ENCODE peak calls at places on chromosome 9, in four cellular contexts. One of them, this sample, is unnamed.
A peak's percentile ranks its signal among the peaks of the same experiment; 100 is the strongest.

GRCh38 chr9:129737479-129738269 is 15.2 kb downstream of the PTGES start:
- DNase-seq in dorsolateral prefrontal cortex: peak; percentile 76
- DNase-seq in uterus: peak; percentile 88
- DNase-seq in mesothelial cell of epicardium: peak; percentile 80
- DNase-seq in this sample: peak; percentile 90

GRCh38 chr9:93141771-93142483 is 7.9 kb upstream of the NINJ1 start:
- DNase-seq in mesothelial cell of epicardium: no peak
- DNase-seq in uterus: no peak
- DNase-seq in dorsolateral prefrontal cortex: no peak
- DNase-seq in this sample: no peak

GRCh38 chr9:133540336-133541025 is 6.0 kb downstream of the ADAMTSL2 start:
- DNase-seq in uterus: no peak
- DNase-seq in mesothelial cell of epicardium: no peak
- DNase-seq in dorsolateral prefrontal cortex: no peak
- DNase-seq in this sample: no peak

GRCh38 chr9:136996361-136997281 is at the start of gene CLIC3:
- DNase-seq in mesothelial cell of epicardium: no peak
- DNase-seq in dorsolateral prefrontal cortex: no peak
- DNase-seq in uterus: no peak
- DNase-seq in this sample: no peak

GRCh38 chr9:20921362-20921761 is 110.1 kb downstream of the HACD4 start:
- DNase-seq in uterus: no peak
- DNase-seq in mesothelial cell of epicardium: no peak
- DNase-seq in dorsolateral prefrontal cortex: no peak
- DNase-seq in this sample: no peak

GRCh38 chr9:3852545-3852944 is 326.7 kb upstream of the RFX3 start:
- DNase-seq in mesothelial cell of epicardium: no peak
- DNase-seq in dorsolateral prefrontal cortex: no peak
- DNase-seq in uterus: no peak
- DNase-seq in this sample: no peak

GRCh38 chr9:37903581-37903830 is 421 bp downstream of the SLC25A51 start:
- DNase-seq in uterus: no peak
- DNase-seq in mesothelial cell of epicardium: no peak
- DNase-seq in dorsolateral prefrontal cortex: no peak
- DNase-seq in this sample: no peak

GRCh38 chr9:75953218-75953617 is 62.7 kb downstream of the PCSK5 start:
- DNase-seq in uterus: no peak
- DNase-seq in dorsolateral prefrontal cortex: no peak
- DNase-seq in mesothelial cell of epicardium: no peak
- DNase-seq in this sample: no peak

GRCh38 chr9:18359335-18359734 is 114.6 kb upstream of the ADAMTSL1 start:
- DNase-seq in dorsolateral prefrontal cortex: no peak
- DNase-seq in mesothelial cell of epicardium: no peak
- DNase-seq in uterus: no peak
- DNase-seq in this sample: no peak

GRCh38 chr9:137721899-137722298 is 103.1 kb downstream of the EHMT1 start:
- DNase-seq in dorsolateral prefrontal cortex: no peak
- DNase-seq in mesothelial cell of epicardium: no peak
- DNase-seq in uterus: no peak
- DNase-seq in this sample: no peak

GRCh38 chr9:130870491-130871381 is 25.9 kb downstream of the QRFP start:
- DNase-seq in uterus: no peak
- DNase-seq in dorsolateral prefrontal cortex: no peak
- DNase-seq in mesothelial cell of epicardium: no peak
- DNase-seq in this sample: no peak

GRCh38 chr9:111566234-111566633 is 33.2 kb downstream of the PTGR1 start:
- DNase-seq in mesothelial cell of epicardium: no peak
- DNase-seq in uterus: no peak
- DNase-seq in dorsolateral prefrontal cortex: no peak
- DNase-seq in this sample: no peak

GRCh38 chr9:4030751-4031150 is 269.1 kb downstream of the GLIS3 start:
- DNase-seq in mesothelial cell of epicardium: no peak
- DNase-seq in dorsolateral prefrontal cortex: no peak
- DNase-seq in uterus: no peak
- DNase-seq in this sample: no peak

GRCh38 chr9:99299214-99300102 is 77.4 kb downstream of the SEC61B start:
- DNase-seq in uterus: no peak
- DNase-seq in mesothelial cell of epicardium: no peak
- DNase-seq in dorsolateral prefrontal cortex: no peak
- DNase-seq in this sample: no peak

GRCh38 chr9:120779227-120779626 is 14.0 kb downstream of the FBXW2 start:
- DNase-seq in dorsolateral prefrontal cortex: no peak
- DNase-seq in mesothelial cell of epicardium: no peak
- DNase-seq in uterus: no peak
- DNase-seq in this sample: no peak

GRCh38 chr9:21557428-21557768 is 75.3 kb upstream of the IFNE start:
- DNase-seq in dorsolateral prefrontal cortex: no peak
- DNase-seq in mesothelial cell of epicardium: no peak
- DNase-seq in uterus: no peak
- DNase-seq in this sample: no peak

GRCh38 chr9:86924206-86924605 is 23.1 kb downstream of the GAS1 start:
- DNase-seq in dorsolateral prefrontal cortex: no peak
- DNase-seq in uterus: no peak
- DNase-seq in mesothelial cell of epicardium: no peak
- DNase-seq in this sample: no peak

GRCh38 chr9:79955300-79955699 is 383.5 kb downstream of the TLE4 start:
- DNase-seq in uterus: no peak
- DNase-seq in mesothelial cell of epicardium: no peak
- DNase-seq in dorsolateral prefrontal cortex: no peak
- DNase-seq in this sample: no peak

GRCh38 chr9:83062653-83063527 is at the start of gene RASEF:
- DNase-seq in dorsolateral prefrontal cortex: no peak
- DNase-seq in uterus: no peak
- DNase-seq in mesothelial cell of epicardium: peak; percentile 31
- DNase-seq in this sample: peak; percentile 86

GRCh38 chr9:92506184-92506857 is 24.0 kb upstream of the ASPN start:
- DNase-seq in dorsolateral prefrontal cortex: no peak
- DNase-seq in mesothelial cell of epicardium: no peak
- DNase-seq in uterus: peak; percentile 56
- DNase-seq in this sample: no peak

GRCh38 chr9:92619601-92620300 is 50.2 kb downstream of the IPPK start:
- DNase-seq in uterus: no peak
- DNase-seq in mesothelial cell of epicardium: no peak
- DNase-seq in dorsolateral prefrontal cortex: no peak
- DNase-seq in this sample: peak; percentile 55

GRCh38 chr9:81389569-81389993 is 299.8 kb downstream of the TLE1 start:
- DNase-seq in dorsolateral prefrontal cortex: no peak
- DNase-seq in uterus: peak; percentile 27
- DNase-seq in mesothelial cell of epicardium: no peak
- DNase-seq in this sample: no peak

GRCh38 chr9:92730897-92731296 is 33.7 kb downstream of the BICD2 start:
- DNase-seq in mesothelial cell of epicardium: no peak
- DNase-seq in dorsolateral prefrontal cortex: no peak
- DNase-seq in uterus: no peak
- DNase-seq in this sample: peak; percentile 63

GRCh38 chr9:127673234-127673633 is 33.6 kb upstream of the CFAP157 start:
- DNase-seq in uterus: no peak
- DNase-seq in dorsolateral prefrontal cortex: no peak
- DNase-seq in mesothelial cell of epicardium: no peak
- DNase-seq in this sample: no peak

GRCh38 chr9:23319092-23319491 is 506.9 kb downstream of the ELAVL2 start:
- DNase-seq in mesothelial cell of epicardium: no peak
- DNase-seq in dorsolateral prefrontal cortex: no peak
- DNase-seq in uterus: no peak
- DNase-seq in this sample: no peak

GRCh38 chr9:120281665-120282064 is 298.3 kb downstream of the CDK5RAP2 start:
- DNase-seq in uterus: no peak
- DNase-seq in mesothelial cell of epicardium: no peak
- DNase-seq in dorsolateral prefrontal cortex: no peak
- DNase-seq in this sample: no peak

GRCh38 chr9:137305060-137305787 is 3.2 kb upstream of the NRARP start:
- DNase-seq in dorsolateral prefrontal cortex: peak; percentile 64
- DNase-seq in mesothelial cell of epicardium: no peak
- DNase-seq in uterus: peak; percentile 33
- DNase-seq in this sample: peak; percentile 68

GRCh38 chr9:15355669-15356068 is 48.7 kb upstream of the TTC39B start:
- DNase-seq in dorsolateral prefrontal cortex: no peak
- DNase-seq in mesothelial cell of epicardium: no peak
- DNase-seq in uterus: no peak
- DNase-seq in this sample: no peak

GRCh38 chr9:114314256-114314867 is 8.5 kb upstream of the ORM1 start:
- DNase-seq in uterus: peak; percentile 5
- DNase-seq in mesothelial cell of epicardium: no peak
- DNase-seq in dorsolateral prefrontal cortex: no peak
- DNase-seq in this sample: peak; percentile 47

GRCh38 chr9:34984049-34984448 is 5.5 kb upstream of the DNAJB5 start:
- DNase-seq in dorsolateral prefrontal cortex: no peak
- DNase-seq in mesothelial cell of epicardium: no peak
- DNase-seq in uterus: no peak
- DNase-seq in this sample: no peak

GRCh38 chr9:113493080-113493615 is 29.6 kb downstream of the RGS3 start:
- DNase-seq in dorsolateral prefrontal cortex: no peak
- DNase-seq in uterus: no peak
- DNase-seq in mesothelial cell of epicardium: no peak
- DNase-seq in this sample: no peak

GRCh38 chr9:80789831-80790230 is 899.5 kb downstream of the TLE1 start:
- DNase-seq in uterus: no peak
- DNase-seq in mesothelial cell of epicardium: no peak
- DNase-seq in dorsolateral prefrontal cortex: no peak
- DNase-seq in this sample: no peak

GRCh38 chr9:136742640-136743391 is at the start of gene LCN10:
- DNase-seq in mesothelial cell of epicardium: no peak
- DNase-seq in dorsolateral prefrontal cortex: no peak
- DNase-seq in uterus: no peak
- DNase-seq in this sample: no peak

GRCh38 chr9:76431601-76432000 is 27.4 kb upstream of the GCNT1 start:
- DNase-seq in uterus: no peak
- DNase-seq in dorsolateral prefrontal cortex: no peak
- DNase-seq in mesothelial cell of epicardium: no peak
- DNase-seq in this sample: no peak

GRCh38 chr9:107737987-107738743 is 248.6 kb upstream of the KLF4 start:
- DNase-seq in uterus: peak; percentile 81
- DNase-seq in dorsolateral prefrontal cortex: no peak
- DNase-seq in mesothelial cell of epicardium: no peak
- DNase-seq in this sample: no peak

GRCh38 chr9:13002740-13003139 is 227.9 kb downstream of the LURAP1L start:
- DNase-seq in dorsolateral prefrontal cortex: no peak
- DNase-seq in uterus: no peak
- DNase-seq in mesothelial cell of epicardium: no peak
- DNase-seq in this sample: no peak

GRCh38 chr9:78783743-78784142 is 486.8 kb downstream of the PSAT1 start:
- DNase-seq in uterus: no peak
- DNase-seq in dorsolateral prefrontal cortex: no peak
- DNase-seq in mesothelial cell of epicardium: no peak
- DNase-seq in this sample: no peak
- TF ChIP-seq CTCF in uterus: no peak
- TF ChIP-seq CTCF in dorsolateral prefrontal cortex: no peak
- TF ChIP-seq CTCF in mesothelial cell of epicardium: peak; percentile 63
- TF ChIP-seq CTCF in this sample: peak; percentile 62

DNA sequence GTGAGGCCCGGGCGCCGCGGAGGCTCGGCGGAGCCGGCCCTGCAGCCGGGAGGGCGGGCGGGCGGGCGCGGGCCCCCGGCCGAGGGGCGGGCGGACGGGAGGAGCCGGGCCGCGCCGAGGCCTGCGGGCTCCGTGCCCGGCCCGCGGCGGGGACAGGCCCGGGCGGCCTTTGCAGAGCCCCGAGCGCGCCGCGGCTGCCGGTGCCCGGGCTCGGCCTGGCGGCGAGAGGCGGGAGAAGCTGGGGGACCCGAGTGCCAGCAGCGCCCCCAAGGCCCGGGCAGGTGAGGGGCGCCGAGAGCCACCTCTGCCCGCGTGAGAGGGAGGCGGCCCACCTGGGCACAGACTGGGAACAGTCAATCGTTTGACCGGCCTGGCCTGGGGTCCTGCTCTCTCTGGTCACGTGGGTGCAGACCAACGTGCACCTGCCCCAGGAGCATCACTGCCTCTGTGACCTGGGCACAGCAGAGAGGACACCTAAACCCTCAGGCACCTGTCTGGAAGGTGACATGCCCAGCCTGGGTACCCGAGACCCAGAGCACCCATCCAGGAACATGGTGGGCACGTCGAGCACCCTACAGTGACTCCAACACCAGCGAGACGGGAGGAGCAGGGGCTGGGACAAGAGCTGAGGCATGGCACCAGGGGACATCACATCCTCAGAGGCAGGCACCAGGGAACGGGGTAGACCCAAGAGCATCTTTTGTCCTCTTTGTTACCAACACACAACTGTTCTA is 554 bp downstream of the MVB12B start:
- DNase-seq in mesothelial cell of epicardium: no peak
- DNase-seq in dorsolateral prefrontal cortex: no peak
- DNase-seq in uterus: peak; percentile 18
- DNase-seq in this sample: no peak
- TF ChIP-seq CTCF in mesothelial cell of epicardium: no peak
- TF ChIP-seq CTCF in dorsolateral prefrontal cortex: no peak
- TF ChIP-seq CTCF in uterus: peak; percentile 1
- TF ChIP-seq CTCF in this sample: no peak

DNA sequence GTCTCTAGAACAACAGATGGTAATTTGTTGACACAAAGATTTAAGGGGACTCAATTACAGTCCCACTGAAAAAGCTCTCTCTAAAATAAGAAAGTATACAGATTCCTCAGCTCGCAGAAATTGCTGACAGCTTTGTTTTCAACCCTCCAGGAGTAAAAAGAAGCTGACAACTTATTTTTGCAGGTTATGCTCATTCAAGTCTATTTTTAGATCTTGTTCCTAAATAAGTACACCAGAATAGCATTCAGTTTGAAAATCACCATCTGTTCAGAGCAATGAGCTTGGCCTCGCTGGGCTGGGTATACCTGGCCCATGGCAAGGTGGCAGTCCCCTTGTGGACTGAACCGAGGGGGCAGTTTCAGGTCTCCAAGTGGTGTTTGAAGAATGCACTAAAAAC is 169.3 kb downstream of the AUH start:
- DNase-seq in uterus: peak; percentile 49
- DNase-seq in dorsolateral prefrontal cortex: no peak
- DNase-seq in mesothelial cell of epicardium: no peak
- DNase-seq in this sample: no peak
- TF ChIP-seq CTCF in uterus: no peak
- TF ChIP-seq CTCF in dorsolateral prefrontal cortex: no peak
- TF ChIP-seq CTCF in mesothelial cell of epicardium: no peak
- TF ChIP-seq CTCF in this sample: no peak

GRCh38 chr9:74499770-74500583 is 2.8 kb downstream of the RORB start:
- DNase-seq in mesothelial cell of epicardium: no peak
- DNase-seq in dorsolateral prefrontal cortex: no peak
- DNase-seq in uterus: no peak
- DNase-seq in this sample: no peak
- TF ChIP-seq CTCF in mesothelial cell of epicardium: no peak
- TF ChIP-seq CTCF in dorsolateral prefrontal cortex: no peak
- TF ChIP-seq CTCF in uterus: no peak
- TF ChIP-seq CTCF in this sample: no peak